ENCODE peak calls at places on chromosomes 2 and 18, in seven cellular contexts. I is Ammon's horn; H is activated CD4-positive, alpha-beta T cell treated with anti-CD3 and anti-CD28 coated beads, Interleukin-2, amount 10 ng/mL, durations not matched to agents 7 days and 5 days; E is body of pancreas; O is effector memory CD8-positive, alpha-beta T cell; J is stromal cell of bone marrow; T is CD4-positive, alpha-beta T cell. C is an unnamed sample.

GRCh38 chr2:124269348-124269747 is 244.3 kb downstream of the CNTNAP5 start:
- DNase-seq in I (no peak), H (no peak), E (no peak), O (no peak), J (no peak), T (no peak), C (no peak)

GRCh38 chr2:54088191-54088634 is 27.2 kb upstream of the ACYP2 start:
- DNase-seq in I (peak), H (no peak), E (no peak), O (no peak), J (no peak), T (no peak), C (no peak)

GRCh38 chr2:6823111-6823510 is 42.6 kb downstream of the CMPK2 start:
- DNase-seq in I (no peak), H (no peak), E (no peak), O (no peak), J (no peak), T (no peak), C (no peak)

GRCh38 chr18:58004317-58004716 is 39.7 kb upstream of the NEDD4L start:
- DNase-seq in I (no peak), H (no peak), E (no peak), O (no peak), J (peak), T (no peak), C (no peak)

GRCh38 chr2:20933692-20934091 is 110.2 kb downstream of the APOB start:
- DNase-seq in I (no peak), H (no peak), E (no peak), O (no peak), J (no peak), T (no peak), C (no peak)

GRCh38 chr18:28432350-28432749 is 255.4 kb upstream of the CDH2 start:
- DNase-seq in I (no peak), H (no peak), E (no peak), O (no peak), J (no peak), T (no peak), C (no peak)

GRCh38 chr2:180507028-180507427 is 473.4 kb upstream of the UBE2E3 start:
- DNase-seq in I (no peak), H (no peak), E (no peak), O (no peak), J (no peak), T (no peak), C (no peak)

GRCh38 chr18:31487251-31488015 is 10.5 kb upstream of the DSG2 start:
- DNase-seq in I (peak), H (no peak), E (no peak), O (no peak), J (peak), T (no peak), C (no peak)

GRCh38 chr2:112314856-112315255 is 39.5 kb downstream of the ZC3H6 start:
- DNase-seq in I (no peak), H (no peak), E (no peak), O (no peak), J (no peak), T (no peak), C (no peak)

GRCh38 chr2:9760069-9760910 is 83.0 kb upstream of the TAF1B start:
- DNase-seq in I (no peak), H (no peak), E (no peak), O (no peak), J (no peak), T (no peak), C (no peak)

GRCh38 chr18:41922171-41922570 is 32.9 kb upstream of the PIK3C3 start:
- DNase-seq in I (no peak), H (no peak), E (no peak), O (no peak), J (no peak), T (no peak), C (no peak)

GRCh38 chr2:155645771-155646170 is 686.8 kb downstream of the NR4A2 start:
- DNase-seq in I (no peak), H (no peak), E (no peak), O (no peak), J (no peak), T (no peak), C (no peak)

GRCh38 chr18:6088432-6088831 is 193.1 kb upstream of the TMEM200C start:
- DNase-seq in I (no peak), H (no peak), E (no peak), O (no peak), J (no peak), T (no peak), C (no peak)

GRCh38 chr2:103448416-103448815 is 686.6 kb downstream of the TMEM182 start:
- DNase-seq in I (no peak), H (no peak), E (no peak), O (no peak), J (no peak), T (no peak), C (no peak)

GRCh38 chr2:51085679-51086078 is 53.7 kb upstream of the NRXN1 start:
- DNase-seq in I (no peak), H (no peak), E (no peak), O (no peak), J (no peak), T (no peak), C (no peak)

GRCh38 chr18:54710519-54711281 is 117.6 kb upstream of the RAB27B start:
- DNase-seq in I (no peak), H (no peak), E (no peak), O (no peak), J (no peak), T (no peak), C (no peak)

GRCh38 chr2:144683955-144684354 is 164.0 kb upstream of the ZEB2 start:
- DNase-seq in I (no peak), H (no peak), E (no peak), O (no peak), J (no peak), T (no peak), C (no peak)

GRCh38 chr2:210567279-210567678 is 10.9 kb downstream of the CPS1 start:
- DNase-seq in I (no peak), H (no peak), E (no peak), O (no peak), J (no peak), T (no peak), C (no peak)

GRCh38 chr2:128306081-128306930 is 12.4 kb downstream of the HS6ST1 start:
- DNase-seq in I (no peak), H (no peak), E (peak), O (no peak), J (peak), T (no peak), C (no peak)

C was measured in globus pallidus.